ENCODE peak calls at places on chromosomes 1 and 21, in six cellular contexts. C is A549, E is HCT116, Y is SK-N-SH, H is K562, K is GM23338. T is an unnamed sample.

GRCh38 chr1:30777060-30777905 is 19.7 kb upstream of the LAPTM5 start:
- DNase-seq in Y (no peak), H (no peak), E (no peak), K (no peak), C (no peak), T (no peak)

GRCh38 chr1:100834779-100835645 is 59.6 kb downstream of the EXTL2 start:
- DNase-seq in C (peak), H (peak), E (peak), K (peak), Y (peak), T (peak)

GRCh38 chr1:25484533-25484932 is 53.8 kb downstream of the MACO1 start:
- DNase-seq in K (no peak), H (no peak), C (no peak), Y (no peak), E (no peak), T (no peak)

GRCh38 chr1:243364330-243364729 is 108.5 kb downstream of the SDCCAG8 start:
- DNase-seq in Y (no peak), C (no peak), H (no peak), K (no peak), E (no peak), T (no peak)

GRCh38 chr21:35779690-35780570 is 280.4 kb downstream of the SETD4 start:
- DNase-seq in K (no peak), H (no peak), C (no peak), E (no peak), Y (no peak), T (no peak)

GRCh38 chr1:202086579-202087350 is 36.0 kb upstream of the GPR37L1 start:
- DNase-seq in Y (no peak), K (peak), E (no peak), H (peak), C (no peak), T (no peak)

GRCh38 chr1:217968085-217968484 is 317.0 kb upstream of the RRP15 start:
- DNase-seq in Y (no peak), K (no peak), E (no peak), C (no peak), H (no peak), T (no peak)

GRCh38 chr1:198604973-198605372 is 33.9 kb upstream of the PTPRC start:
- DNase-seq in C (no peak), K (no peak), Y (no peak), E (no peak), H (no peak), T (no peak)

GRCh38 chr1:174874337-174875053 is 125.3 kb upstream of the CACYBP start:
- DNase-seq in Y (no peak), K (peak), H (no peak), E (no peak), C (no peak), T (no peak)

GRCh38 chr1:219443763-219444162 is 169.1 kb downstream of the ZC3H11B start:
- DNase-seq in H (no peak), K (no peak), C (no peak), E (no peak), Y (no peak), T (no peak)

GRCh38 chr21:25179116-25179515 is 428.2 kb downstream of the MRPL39 start:
- DNase-seq in C (no peak), H (no peak), K (no peak), E (no peak), Y (no peak), T (peak)

GRCh38 chr1:51044199-51044598 is 57.8 kb upstream of the C1orf185 start:
- DNase-seq in E (no peak), K (no peak), H (no peak), C (no peak), Y (no peak), T (no peak)

GRCh38 chr1:51048670-51049069 is 53.4 kb upstream of the C1orf185 start:
- DNase-seq in K (no peak), Y (no peak), C (no peak), E (no peak), H (no peak), T (no peak)

GRCh38 chr1:51048021-51048420 is 54.0 kb upstream of the C1orf185 start:
- DNase-seq in Y (no peak), H (no peak), K (no peak), C (no peak), E (no peak), T (no peak)

GRCh38 chr1:51044834-51045233 is 57.2 kb upstream of the C1orf185 start:
- DNase-seq in Y (peak), E (no peak), C (no peak), K (no peak), H (no peak), T (no peak)
- TF ChIP-seq REST in Y (no peak), E (no peak), C (no peak), K (no peak), H (no peak), T (no peak)

GRCh38 chr1:181094813-181095212 is 6.3 kb downstream of the IER5 start:
- DNase-seq in H (no peak), E (no peak), C (no peak), K (peak), Y (no peak), T (no peak)
- TF ChIP-seq REST in H (no peak), E (no peak), C (no peak), K (no peak), Y (peak), T (no peak)

DNA sequence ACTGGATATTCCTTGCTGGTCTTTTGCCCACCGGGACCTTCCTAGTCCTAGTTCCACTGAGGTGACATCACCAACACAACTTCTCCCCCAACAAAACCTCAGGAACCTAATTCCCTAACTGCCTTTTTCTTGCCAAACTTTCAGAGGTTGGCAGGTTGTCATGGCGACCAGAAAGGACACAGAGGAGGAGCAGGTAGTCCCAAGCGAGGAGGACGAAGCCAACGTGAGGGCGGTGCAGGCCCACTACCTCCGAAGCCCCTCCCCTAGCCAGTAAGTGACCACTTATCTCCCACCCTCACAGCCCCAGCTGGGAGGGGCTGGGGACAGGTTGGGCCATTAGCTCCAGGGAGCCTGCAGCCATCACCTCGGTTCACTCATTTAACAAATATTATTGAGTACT is 815 bp downstream of the STYXL2 start:
- DNase-seq in K (no peak), H (no peak), C (no peak), E (no peak), Y (no peak), T (no peak)
- TF ChIP-seq REST in K (no peak), H (no peak), C (no peak), E (no peak), Y (no peak), T (no peak)

GRCh38 chr1:75083848-75084514 is 50.2 kb upstream of the LHX8 start:
- DNase-seq in E (no peak), K (peak), Y (no peak), C (no peak), H (no peak), T (no peak)
- TF ChIP-seq REST in E (no peak), K (no peak), Y (no peak), C (no peak), H (no peak), T (no peak)

GRCh38 chr21:46065215-46065992 is 32.5 kb upstream of the COL6A2 start:
- DNase-seq in C (no peak), Y (no peak), E (no peak), H (no peak), K (no peak), T (no peak)
- TF ChIP-seq REST in C (no peak), Y (no peak), E (no peak), H (no peak), K (no peak), T (no peak)

GRCh38 chr1:29264773-29265389 is 28.6 kb downstream of the PTPRU start:
- DNase-seq in C (no peak), H (no peak), Y (no peak), E (no peak), K (no peak), T (no peak)
- TF ChIP-seq REST in C (no peak), H (no peak), Y (no peak), E (no peak), K (no peak), T (no peak)

GRCh38 chr1:109639841-109640184 is 16.1 kb upstream of the GSTM4 start:
- DNase-seq in Y (no peak), E (no peak), C (no peak), K (no peak), H (no peak), T (no peak)

GRCh38 chr1:109640285-109640865 is 15.5 kb upstream of the GSTM4 start:
- DNase-seq in E (no peak), C (no peak), H (peak), K (peak), Y (peak), T (peak)

GRCh38 chr1:109637446-109637845 is 17.8 kb downstream of the AMPD2 start:
- DNase-seq in C (no peak), H (no peak), Y (no peak), K (no peak), E (no peak), T (no peak)

GRCh38 chr1:109641341-109641740 is 14.6 kb upstream of the GSTM4 start:
- DNase-seq in K (no peak), E (no peak), Y (no peak), C (no peak), H (no peak), T (no peak)

DNA sequence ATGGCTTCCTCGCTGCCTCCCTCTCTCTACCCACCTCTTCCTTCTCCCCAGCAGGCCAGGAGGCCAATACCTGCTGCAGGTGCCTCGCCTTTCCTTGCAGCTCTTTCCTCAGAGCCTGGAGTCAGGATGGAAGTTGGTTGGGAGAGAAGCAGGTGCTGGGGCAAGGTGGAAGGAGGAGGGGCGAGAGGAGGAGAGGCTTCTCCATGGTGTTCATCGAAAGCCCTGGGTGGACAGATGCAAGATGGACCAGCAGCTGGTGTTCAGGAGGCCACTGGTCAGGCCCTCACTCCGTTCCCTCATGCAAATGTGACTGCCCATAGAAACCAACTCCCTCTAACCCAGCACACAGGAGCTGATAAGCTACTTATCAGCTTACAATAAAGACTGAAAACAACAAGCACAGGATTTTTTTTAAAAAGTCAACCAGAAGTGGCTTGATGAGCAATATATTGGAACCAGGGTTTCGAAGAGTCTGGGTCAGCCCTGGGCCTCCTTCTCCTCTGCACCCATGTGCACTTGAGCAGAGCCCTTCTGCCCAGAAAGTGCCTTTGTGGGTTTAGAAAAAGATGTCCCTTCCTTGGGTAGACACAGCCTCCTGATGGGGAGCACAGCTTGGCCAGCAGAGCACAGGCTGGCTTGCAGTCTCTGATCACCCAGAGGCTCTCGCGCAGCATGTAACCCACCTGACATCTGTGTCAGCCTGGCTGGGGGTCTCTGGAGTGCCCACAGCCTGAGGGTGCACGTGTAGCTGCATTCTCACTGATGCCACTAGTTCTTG is 16.6 kb upstream of the GSTM4 start:
- DNase-seq in Y (peak), K (no peak), H (no peak), C (no peak), E (no peak), T (peak)
- TF ChIP-seq REST in Y (no peak), K (no peak), H (no peak), C (no peak), E (no peak), T (no peak)

DNA sequence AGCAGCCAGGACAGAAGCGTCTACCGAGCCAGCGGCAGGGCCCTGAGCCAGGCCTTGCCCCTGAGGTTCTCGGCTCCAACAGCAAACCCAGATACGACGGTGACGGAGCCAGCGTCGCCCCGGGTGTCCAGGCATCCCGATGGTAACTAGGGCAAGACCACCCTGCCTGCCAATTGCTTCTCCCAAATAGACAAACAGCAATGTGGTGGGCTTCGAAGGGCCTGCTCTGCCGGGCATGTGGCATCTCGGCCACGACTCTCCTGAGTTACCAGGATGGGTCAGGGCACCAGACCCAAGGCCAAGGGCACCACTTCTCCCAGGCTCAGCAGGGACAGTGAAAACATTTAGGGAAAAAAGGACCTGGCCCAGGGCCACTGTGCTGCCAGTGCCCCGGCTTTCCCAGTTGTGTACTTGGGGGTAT is 3.2 kb upstream of the ACTRT2 start:
- DNase-seq in K (no peak), C (no peak), Y (no peak), E (no peak), H (no peak), T (no peak)
- TF ChIP-seq REST in K (no peak), C (no peak), Y (no peak), E (no peak), H (no peak), T (no peak)

DNA sequence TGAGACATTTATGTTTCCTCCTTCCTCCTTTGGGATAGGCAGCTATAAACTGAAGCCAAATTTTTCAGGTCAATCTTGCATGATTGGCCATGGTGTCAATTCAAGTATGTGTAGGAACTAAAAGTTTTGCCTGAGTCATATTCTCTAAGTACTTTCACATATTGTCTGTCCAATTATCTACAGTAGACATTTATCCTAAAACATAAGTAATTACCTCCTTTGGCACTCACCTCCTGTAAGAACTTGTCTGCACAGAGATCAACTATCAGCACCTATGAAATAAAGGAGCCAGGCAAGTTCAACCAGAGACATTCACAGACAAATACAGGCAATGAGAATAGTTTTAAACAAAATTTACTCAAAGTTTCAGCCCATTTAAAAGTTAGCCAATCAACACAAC is 14.2 kb upstream of the BCAS2 start:
- DNase-seq in E (no peak), K (no peak), H (no peak), C (no peak), Y (no peak), T (no peak)
- TF ChIP-seq REST in E (no peak), K (no peak), H (no peak), C (no peak), Y (no peak), T (no peak)

DNA sequence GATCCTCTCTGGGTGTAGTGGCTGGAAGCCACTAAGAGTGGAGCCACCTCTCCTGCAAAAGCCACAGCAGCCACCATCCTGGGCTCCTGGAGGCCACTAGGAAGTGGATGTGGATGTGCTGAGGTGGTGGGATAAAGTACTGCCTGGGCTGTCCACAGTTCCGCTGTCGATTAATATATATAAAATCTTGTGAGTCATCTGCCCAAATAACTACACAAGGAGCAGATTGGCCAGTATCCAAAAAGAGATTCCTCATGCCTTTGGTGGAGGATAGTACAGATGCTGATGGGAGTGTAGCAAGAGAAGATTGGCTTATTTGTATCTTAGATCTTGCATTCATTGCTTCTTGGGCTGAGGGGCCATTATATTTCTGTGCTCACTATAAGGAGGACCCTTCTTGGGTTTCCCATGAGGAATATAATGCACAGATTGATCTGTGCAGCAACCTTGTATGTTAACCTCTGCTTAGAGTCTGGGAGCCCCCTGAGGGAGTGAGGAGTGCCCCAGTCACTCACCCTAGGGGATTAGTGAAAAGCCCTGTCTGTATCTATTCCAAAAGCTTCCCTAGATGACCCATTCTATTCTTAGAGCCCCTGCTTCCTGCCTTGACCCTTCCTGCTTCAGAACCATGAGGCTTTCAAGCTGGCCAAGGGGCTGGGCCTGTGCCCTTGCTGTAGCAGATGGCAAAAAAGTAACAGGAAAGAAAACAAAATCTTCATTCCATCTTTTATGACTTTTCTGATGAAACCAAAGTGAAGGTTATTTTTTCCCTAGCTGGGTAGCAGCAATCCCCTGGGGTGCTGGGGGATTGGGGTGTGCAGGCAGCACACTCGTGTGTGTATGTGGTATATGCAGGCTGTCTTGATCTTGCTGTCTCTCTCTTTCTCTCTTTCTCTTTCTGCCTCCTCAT is 31.8 kb downstream of the RCSD1 start:
- DNase-seq in Y (no peak), H (no peak), E (no peak), K (no peak), C (peak), T (no peak)
- TF ChIP-seq REST in Y (peak), H (no peak), E (no peak), K (no peak), C (no peak), T (no peak)